ENCODE peak calls at places on chromosomes 3 and 15, in ten cellular contexts. One of them, this sample, is unnamed.

GRCh38 chr3:162142511-162142910 is 645.9 kb downstream of the OTOL1 start:
- DNase-seq in cardiac fibroblast: peak
- DNase-seq in thoracic aorta: no peak
- DNase-seq in OCI-LY7: no peak
- DNase-seq in left lung: no peak
- DNase-seq in H9: no peak
- DNase-seq in bronchial epithelial cell: peak
- DNase-seq in RWPE1: peak
- DNase-seq in PC-3: peak
- DNase-seq in heart left ventricle: no peak
- DNase-seq in this sample: no peak

GRCh38 chr3:128698211-128699011 is 27.6 kb upstream of the RAB7A start:
- DNase-seq in cardiac fibroblast: no peak
- DNase-seq in thoracic aorta: no peak
- DNase-seq in OCI-LY7: no peak
- DNase-seq in left lung: peak
- DNase-seq in H9: peak
- DNase-seq in bronchial epithelial cell: no peak
- DNase-seq in RWPE1: peak
- DNase-seq in PC-3: peak
- DNase-seq in heart left ventricle: peak
- DNase-seq in this sample: peak

GRCh38 chr3:170746175-170746942 is 123.6 kb downstream of the RPL22L1 start:
- DNase-seq in cardiac fibroblast: no peak
- DNase-seq in thoracic aorta: no peak
- DNase-seq in OCI-LY7: no peak
- DNase-seq in left lung: no peak
- DNase-seq in H9: no peak
- DNase-seq in bronchial epithelial cell: no peak
- DNase-seq in RWPE1: no peak
- DNase-seq in PC-3: peak
- DNase-seq in heart left ventricle: no peak
- DNase-seq in this sample: no peak

GRCh38 chr15:96410175-96411055 is 79.9 kb downstream of the NR2F2 start:
- DNase-seq in cardiac fibroblast: no peak
- DNase-seq in thoracic aorta: no peak
- DNase-seq in OCI-LY7: no peak
- DNase-seq in left lung: no peak
- DNase-seq in H9: peak
- DNase-seq in bronchial epithelial cell: peak
- DNase-seq in RWPE1: no peak
- DNase-seq in PC-3: no peak
- DNase-seq in heart left ventricle: no peak
- DNase-seq in this sample: no peak

GRCh38 chr3:178406206-178406605 is 130.0 kb upstream of the KCNMB2 start:
- DNase-seq in cardiac fibroblast: no peak
- DNase-seq in thoracic aorta: no peak
- DNase-seq in OCI-LY7: no peak
- DNase-seq in left lung: no peak
- DNase-seq in H9: no peak
- DNase-seq in bronchial epithelial cell: no peak
- DNase-seq in RWPE1: no peak
- DNase-seq in PC-3: no peak
- DNase-seq in heart left ventricle: no peak
- DNase-seq in this sample: no peak

GRCh38 chr15:81339851-81340250 is 15.9 kb upstream of the STARD5 start:
- DNase-seq in cardiac fibroblast: no peak
- DNase-seq in thoracic aorta: no peak
- DNase-seq in OCI-LY7: no peak
- DNase-seq in left lung: no peak
- DNase-seq in H9: no peak
- DNase-seq in bronchial epithelial cell: no peak
- DNase-seq in RWPE1: no peak
- DNase-seq in PC-3: no peak
- DNase-seq in heart left ventricle: no peak
- DNase-seq in this sample: no peak

GRCh38 chr3:100155105-100155504 is 40.8 kb upstream of the FILIP1L start:
- DNase-seq in cardiac fibroblast: peak
- DNase-seq in thoracic aorta: no peak
- DNase-seq in OCI-LY7: no peak
- DNase-seq in left lung: no peak
- DNase-seq in H9: no peak
- DNase-seq in bronchial epithelial cell: no peak
- DNase-seq in RWPE1: no peak
- DNase-seq in PC-3: no peak
- DNase-seq in heart left ventricle: no peak
- DNase-seq in this sample: no peak

GRCh38 chr15:79673416-79674123 is 223.2 kb downstream of the MTHFS start:
- DNase-seq in cardiac fibroblast: peak
- DNase-seq in thoracic aorta: no peak
- DNase-seq in OCI-LY7: no peak
- DNase-seq in left lung: no peak
- DNase-seq in H9: peak
- DNase-seq in bronchial epithelial cell: peak
- DNase-seq in RWPE1: peak
- DNase-seq in PC-3: peak
- DNase-seq in heart left ventricle: no peak
- DNase-seq in this sample: peak

GRCh38 chr15:32817570-32817969 is 99.8 kb downstream of the GREM1 start:
- DNase-seq in cardiac fibroblast: no peak
- DNase-seq in thoracic aorta: no peak
- DNase-seq in OCI-LY7: no peak
- DNase-seq in left lung: no peak
- DNase-seq in H9: no peak
- DNase-seq in bronchial epithelial cell: no peak
- DNase-seq in RWPE1: no peak
- DNase-seq in PC-3: peak
- DNase-seq in heart left ventricle: no peak
- DNase-seq in this sample: no peak

GRCh38 chr3:157098121-157098822 is 61.7 kb downstream of the CCNL1 start:
- DNase-seq in cardiac fibroblast: peak
- DNase-seq in thoracic aorta: no peak
- DNase-seq in OCI-LY7: no peak
- DNase-seq in left lung: no peak
- DNase-seq in H9: no peak
- DNase-seq in bronchial epithelial cell: no peak
- DNase-seq in RWPE1: no peak
- DNase-seq in PC-3: no peak
- DNase-seq in heart left ventricle: no peak
- DNase-seq in this sample: no peak

GRCh38 chr3:82000773-82001172 is 239.3 kb upstream of the GBE1 start:
- DNase-seq in cardiac fibroblast: no peak
- DNase-seq in thoracic aorta: no peak
- DNase-seq in OCI-LY7: no peak
- DNase-seq in left lung: no peak
- DNase-seq in H9: peak
- DNase-seq in bronchial epithelial cell: no peak
- DNase-seq in RWPE1: no peak
- DNase-seq in PC-3: no peak
- DNase-seq in heart left ventricle: no peak
- DNase-seq in this sample: no peak

GRCh38 chr3:172246107-172246870 is 202.0 kb downstream of the GHSR start:
- DNase-seq in cardiac fibroblast: no peak
- DNase-seq in thoracic aorta: no peak
- DNase-seq in OCI-LY7: no peak
- DNase-seq in left lung: no peak
- DNase-seq in H9: no peak
- DNase-seq in bronchial epithelial cell: no peak
- DNase-seq in RWPE1: no peak
- DNase-seq in PC-3: no peak
- DNase-seq in heart left ventricle: no peak
- DNase-seq in this sample: no peak

GRCh38 chr3:123788706-123789105 is 95.4 kb downstream of the MYLK start:
- DNase-seq in cardiac fibroblast: peak
- DNase-seq in thoracic aorta: no peak
- DNase-seq in OCI-LY7: no peak
- DNase-seq in left lung: no peak
- DNase-seq in H9: no peak
- DNase-seq in bronchial epithelial cell: no peak
- DNase-seq in RWPE1: no peak
- DNase-seq in PC-3: peak
- DNase-seq in heart left ventricle: no peak
- DNase-seq in this sample: no peak

GRCh38 chr15:85282504-85283115 is 97.8 kb upstream of the AKAP13 start:
- DNase-seq in cardiac fibroblast: peak
- DNase-seq in thoracic aorta: no peak
- DNase-seq in OCI-LY7: no peak
- DNase-seq in left lung: no peak
- DNase-seq in H9: no peak
- DNase-seq in bronchial epithelial cell: no peak
- DNase-seq in RWPE1: no peak
- DNase-seq in PC-3: peak
- DNase-seq in heart left ventricle: no peak
- DNase-seq in this sample: no peak

GRCh38 chr3:194768586-194768985 is 82.9 kb downstream of the FAM43A start:
- DNase-seq in cardiac fibroblast: no peak
- DNase-seq in thoracic aorta: no peak
- DNase-seq in OCI-LY7: no peak
- DNase-seq in left lung: no peak
- DNase-seq in H9: no peak
- DNase-seq in bronchial epithelial cell: no peak
- DNase-seq in RWPE1: no peak
- DNase-seq in PC-3: no peak
- DNase-seq in heart left ventricle: no peak
- DNase-seq in this sample: no peak

GRCh38 chr3:112519424-112520001 is 20.2 kb upstream of the BTLA start:
- DNase-seq in cardiac fibroblast: peak
- DNase-seq in thoracic aorta: no peak
- DNase-seq in OCI-LY7: peak
- DNase-seq in left lung: no peak
- DNase-seq in H9: no peak
- DNase-seq in bronchial epithelial cell: peak
- DNase-seq in RWPE1: peak
- DNase-seq in PC-3: peak
- DNase-seq in heart left ventricle: peak
- DNase-seq in this sample: peak

GRCh38 chr3:183211390-183211789 is 41.7 kb upstream of the B3GNT5 start:
- DNase-seq in cardiac fibroblast: no peak
- DNase-seq in thoracic aorta: no peak
- DNase-seq in OCI-LY7: no peak
- DNase-seq in left lung: peak
- DNase-seq in H9: no peak
- DNase-seq in bronchial epithelial cell: no peak
- DNase-seq in RWPE1: no peak
- DNase-seq in PC-3: no peak
- DNase-seq in heart left ventricle: peak
- DNase-seq in this sample: no peak

GRCh38 chr15:71386448-71387236 is 271.4 kb downstream of the THSD4 start:
- DNase-seq in cardiac fibroblast: peak
- DNase-seq in thoracic aorta: no peak
- DNase-seq in OCI-LY7: peak
- DNase-seq in left lung: no peak
- DNase-seq in H9: peak
- DNase-seq in bronchial epithelial cell: no peak
- DNase-seq in RWPE1: no peak
- DNase-seq in PC-3: peak
- DNase-seq in heart left ventricle: no peak
- DNase-seq in this sample: no peak

GRCh38 chr3:52198643-52199608 is 966 bp downstream of the ALAS1 start:
- DNase-seq in cardiac fibroblast: no peak
- DNase-seq in thoracic aorta: no peak
- DNase-seq in OCI-LY7: peak
- DNase-seq in left lung: peak
- DNase-seq in H9: no peak
- DNase-seq in bronchial epithelial cell: no peak
- DNase-seq in RWPE1: no peak
- DNase-seq in PC-3: no peak
- DNase-seq in heart left ventricle: no peak
- DNase-seq in this sample: no peak

GRCh38 chr15:66134284-66134683 is 119.3 kb downstream of the MEGF11 start:
- DNase-seq in cardiac fibroblast: no peak
- DNase-seq in thoracic aorta: no peak
- DNase-seq in OCI-LY7: no peak
- DNase-seq in left lung: no peak
- DNase-seq in H9: no peak
- DNase-seq in bronchial epithelial cell: no peak
- DNase-seq in RWPE1: no peak
- DNase-seq in PC-3: no peak
- DNase-seq in heart left ventricle: no peak
- DNase-seq in this sample: no peak
- TF ChIP-seq CTCF in cardiac fibroblast: no peak
- TF ChIP-seq CTCF in thoracic aorta: no peak
- TF ChIP-seq CTCF in OCI-LY7: no peak
- TF ChIP-seq CTCF in left lung: no peak
- TF ChIP-seq CTCF in H9: no peak
- TF ChIP-seq CTCF in bronchial epithelial cell: no peak
- TF ChIP-seq CTCF in RWPE1: no peak
- TF ChIP-seq CTCF in PC-3: no peak
- TF ChIP-seq CTCF in heart left ventricle: no peak
- TF ChIP-seq CTCF in this sample: no peak

GRCh38 chr3:53350652-53351051 is 3.3 kb upstream of the DCP1A start:
- DNase-seq in cardiac fibroblast: peak
- DNase-seq in thoracic aorta: no peak
- DNase-seq in OCI-LY7: peak
- DNase-seq in left lung: no peak
- DNase-seq in H9: peak
- DNase-seq in bronchial epithelial cell: peak
- DNase-seq in RWPE1: no peak
- DNase-seq in PC-3: peak
- DNase-seq in heart left ventricle: no peak
- DNase-seq in this sample: peak
- TF ChIP-seq CTCF in cardiac fibroblast: no peak
- TF ChIP-seq CTCF in thoracic aorta: no peak
- TF ChIP-seq CTCF in OCI-LY7: peak
- TF ChIP-seq CTCF in left lung: no peak
- TF ChIP-seq CTCF in H9: peak
- TF ChIP-seq CTCF in bronchial epithelial cell: peak
- TF ChIP-seq CTCF in RWPE1: peak
- TF ChIP-seq CTCF in PC-3: peak
- TF ChIP-seq CTCF in heart left ventricle: no peak
- TF ChIP-seq CTCF in this sample: peak

DNA sequence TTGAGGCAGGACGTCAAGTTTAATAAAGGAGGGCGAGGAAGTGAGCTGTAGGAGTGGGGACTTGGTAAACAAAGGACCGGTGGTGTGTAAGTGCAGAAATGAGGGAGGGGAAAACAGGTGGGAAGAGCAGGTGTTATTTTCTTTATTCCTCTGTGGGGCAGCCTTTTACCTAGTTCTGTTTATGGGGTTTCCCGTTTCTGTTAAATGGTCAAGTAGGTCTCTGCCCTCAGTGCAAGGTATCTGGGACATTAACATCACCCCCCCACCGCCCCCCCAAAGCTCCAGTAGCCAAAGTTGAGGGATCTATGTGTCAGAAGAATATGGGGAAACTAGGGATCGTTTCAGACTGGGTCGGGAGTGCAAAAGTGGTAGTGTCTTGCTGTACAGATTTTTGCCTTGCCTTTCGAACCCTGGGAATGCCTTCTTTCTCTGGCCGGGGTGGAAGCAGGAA is 898 bp downstream of the MGA start:
- DNase-seq in cardiac fibroblast: no peak
- DNase-seq in thoracic aorta: no peak
- DNase-seq in OCI-LY7: no peak
- DNase-seq in left lung: no peak
- DNase-seq in H9: no peak
- DNase-seq in bronchial epithelial cell: peak
- DNase-seq in RWPE1: peak
- DNase-seq in PC-3: peak
- DNase-seq in heart left ventricle: no peak
- DNase-seq in this sample: no peak
- TF ChIP-seq CTCF in cardiac fibroblast: no peak
- TF ChIP-seq CTCF in thoracic aorta: no peak
- TF ChIP-seq CTCF in OCI-LY7: peak
- TF ChIP-seq CTCF in left lung: no peak
- TF ChIP-seq CTCF in H9: no peak
- TF ChIP-seq CTCF in bronchial epithelial cell: no peak
- TF ChIP-seq CTCF in RWPE1: no peak
- TF ChIP-seq CTCF in PC-3: no peak
- TF ChIP-seq CTCF in heart left ventricle: no peak
- TF ChIP-seq CTCF in this sample: no peak

GRCh38 chr15:87477759-87478687 is 778.5 kb downstream of the NTRK3 start:
- DNase-seq in cardiac fibroblast: peak
- DNase-seq in thoracic aorta: peak
- DNase-seq in OCI-LY7: no peak
- DNase-seq in left lung: no peak
- DNase-seq in H9: peak
- DNase-seq in bronchial epithelial cell: peak
- DNase-seq in RWPE1: peak
- DNase-seq in PC-3: peak
- DNase-seq in heart left ventricle: peak
- DNase-seq in this sample: no peak
- TF ChIP-seq CTCF in cardiac fibroblast: peak
- TF ChIP-seq CTCF in thoracic aorta: no peak
- TF ChIP-seq CTCF in OCI-LY7: peak
- TF ChIP-seq CTCF in left lung: no peak
- TF ChIP-seq CTCF in H9: peak
- TF ChIP-seq CTCF in bronchial epithelial cell: no peak
- TF ChIP-seq CTCF in RWPE1: no peak
- TF ChIP-seq CTCF in PC-3: peak
- TF ChIP-seq CTCF in heart left ventricle: no peak
- TF ChIP-seq CTCF in this sample: no peak

This sample was measured in activated CD8-positive, alpha-beta T cell treated with anti-CD3 and anti-CD28 coated beads for 36 hours.